ENCODE peak calls at places on chromosome X, in ten cellular contexts. One of them, this sample, is unnamed.

GRCh38 chrX:2767631-2768455 is 16.0 kb downstream of the XG start:
- DNase-seq in astrocyte of the spinal cord: no peak
- DNase-seq in HTR-8/SVneo: peak
- DNase-seq in activated CD4-positive, alpha-beta T cell treated with anti-CD3 and anti-CD28 coated beads, Interleukin-2, amount 50 U/mL, for 4 hours: no peak
- DNase-seq in mesothelial cell of epicardium: peak
- DNase-seq in cardiac fibroblast: peak
- DNase-seq in breast epithelium: no peak
- DNase-seq in activated CD8-positive, alpha-beta memory T cell treated with anti-CD3 and anti-CD28 coated beads for 48 hours: no peak
- DNase-seq in AG04450: peak
- DNase-seq in ecto neural progenitor cell: peak
- DNase-seq in this sample: peak

GRCh38 chrX:41823402-41823801 is 99.4 kb downstream of the GPR82 start:
- DNase-seq in breast epithelium: no peak
- DNase-seq in ecto neural progenitor cell: no peak
- DNase-seq in mesothelial cell of epicardium: no peak
- DNase-seq in AG04450: no peak
- DNase-seq in activated CD8-positive, alpha-beta memory T cell treated with anti-CD3 and anti-CD28 coated beads for 48 hours: no peak
- DNase-seq in astrocyte of the spinal cord: no peak
- DNase-seq in activated CD4-positive, alpha-beta T cell treated with anti-CD3 and anti-CD28 coated beads, Interleukin-2, amount 50 U/mL, for 4 hours: no peak
- DNase-seq in cardiac fibroblast: peak
- DNase-seq in HTR-8/SVneo: no peak
- DNase-seq in this sample: no peak

GRCh38 chrX:45129055-45129454 is 71.6 kb downstream of the DIPK2B start:
- DNase-seq in breast epithelium: no peak
- DNase-seq in HTR-8/SVneo: no peak
- DNase-seq in mesothelial cell of epicardium: no peak
- DNase-seq in ecto neural progenitor cell: no peak
- DNase-seq in cardiac fibroblast: no peak
- DNase-seq in AG04450: no peak
- DNase-seq in activated CD4-positive, alpha-beta T cell treated with anti-CD3 and anti-CD28 coated beads, Interleukin-2, amount 50 U/mL, for 4 hours: no peak
- DNase-seq in astrocyte of the spinal cord: no peak
- DNase-seq in activated CD8-positive, alpha-beta memory T cell treated with anti-CD3 and anti-CD28 coated beads for 48 hours: no peak
- DNase-seq in this sample: no peak

GRCh38 chrX:39484669-39485068 is 613.1 kb downstream of the BCOR start:
- DNase-seq in mesothelial cell of epicardium: no peak
- DNase-seq in activated CD4-positive, alpha-beta T cell treated with anti-CD3 and anti-CD28 coated beads, Interleukin-2, amount 50 U/mL, for 4 hours: no peak
- DNase-seq in AG04450: no peak
- DNase-seq in astrocyte of the spinal cord: peak
- DNase-seq in HTR-8/SVneo: no peak
- DNase-seq in ecto neural progenitor cell: no peak
- DNase-seq in activated CD8-positive, alpha-beta memory T cell treated with anti-CD3 and anti-CD28 coated beads for 48 hours: no peak
- DNase-seq in breast epithelium: no peak
- DNase-seq in cardiac fibroblast: no peak
- DNase-seq in this sample: no peak

GRCh38 chrX:129599499-129599898 is 55.3 kb downstream of the APLN start:
- DNase-seq in astrocyte of the spinal cord: no peak
- DNase-seq in cardiac fibroblast: no peak
- DNase-seq in AG04450: no peak
- DNase-seq in activated CD4-positive, alpha-beta T cell treated with anti-CD3 and anti-CD28 coated beads, Interleukin-2, amount 50 U/mL, for 4 hours: no peak
- DNase-seq in mesothelial cell of epicardium: no peak
- DNase-seq in activated CD8-positive, alpha-beta memory T cell treated with anti-CD3 and anti-CD28 coated beads for 48 hours: no peak
- DNase-seq in breast epithelium: no peak
- DNase-seq in HTR-8/SVneo: no peak
- DNase-seq in ecto neural progenitor cell: no peak
- DNase-seq in this sample: no peak

GRCh38 chrX:132433001-132433400 is 55.8 kb downstream of the MBNL3 start:
- DNase-seq in breast epithelium: no peak
- DNase-seq in HTR-8/SVneo: no peak
- DNase-seq in ecto neural progenitor cell: no peak
- DNase-seq in astrocyte of the spinal cord: no peak
- DNase-seq in mesothelial cell of epicardium: no peak
- DNase-seq in AG04450: no peak
- DNase-seq in activated CD4-positive, alpha-beta T cell treated with anti-CD3 and anti-CD28 coated beads, Interleukin-2, amount 50 U/mL, for 4 hours: no peak
- DNase-seq in activated CD8-positive, alpha-beta memory T cell treated with anti-CD3 and anti-CD28 coated beads for 48 hours: no peak
- DNase-seq in cardiac fibroblast: no peak
- DNase-seq in this sample: no peak

GRCh38 chrX:52277666-52278065 is 91.2 kb upstream of the XAGE2 start:
- DNase-seq in HTR-8/SVneo: no peak
- DNase-seq in mesothelial cell of epicardium: no peak
- DNase-seq in activated CD8-positive, alpha-beta memory T cell treated with anti-CD3 and anti-CD28 coated beads for 48 hours: no peak
- DNase-seq in AG04450: no peak
- DNase-seq in breast epithelium: no peak
- DNase-seq in ecto neural progenitor cell: no peak
- DNase-seq in activated CD4-positive, alpha-beta T cell treated with anti-CD3 and anti-CD28 coated beads, Interleukin-2, amount 50 U/mL, for 4 hours: no peak
- DNase-seq in cardiac fibroblast: no peak
- DNase-seq in astrocyte of the spinal cord: no peak
- DNase-seq in this sample: no peak

GRCh38 chrX:76148011-76148665 is 24.7 kb upstream of the PBDC1 start:
- DNase-seq in astrocyte of the spinal cord: peak
- DNase-seq in mesothelial cell of epicardium: no peak
- DNase-seq in ecto neural progenitor cell: no peak
- DNase-seq in HTR-8/SVneo: no peak
- DNase-seq in cardiac fibroblast: peak
- DNase-seq in activated CD4-positive, alpha-beta T cell treated with anti-CD3 and anti-CD28 coated beads, Interleukin-2, amount 50 U/mL, for 4 hours: no peak
- DNase-seq in activated CD8-positive, alpha-beta memory T cell treated with anti-CD3 and anti-CD28 coated beads for 48 hours: no peak
- DNase-seq in AG04450: no peak
- DNase-seq in breast epithelium: no peak
- DNase-seq in this sample: no peak

GRCh38 chrX:15769300-15769954 is 20.9 kb upstream of the ZRSR2 start:
- DNase-seq in breast epithelium: no peak
- DNase-seq in AG04450: no peak
- DNase-seq in activated CD4-positive, alpha-beta T cell treated with anti-CD3 and anti-CD28 coated beads, Interleukin-2, amount 50 U/mL, for 4 hours: no peak
- DNase-seq in HTR-8/SVneo: no peak
- DNase-seq in astrocyte of the spinal cord: no peak
- DNase-seq in ecto neural progenitor cell: no peak
- DNase-seq in activated CD8-positive, alpha-beta memory T cell treated with anti-CD3 and anti-CD28 coated beads for 48 hours: no peak
- DNase-seq in cardiac fibroblast: peak
- DNase-seq in mesothelial cell of epicardium: no peak
- DNase-seq in this sample: no peak

GRCh38 chrX:11040976-11041375 is 70.2 kb upstream of the HCCS start:
- DNase-seq in HTR-8/SVneo: no peak
- DNase-seq in breast epithelium: no peak
- DNase-seq in cardiac fibroblast: no peak
- DNase-seq in astrocyte of the spinal cord: no peak
- DNase-seq in activated CD8-positive, alpha-beta memory T cell treated with anti-CD3 and anti-CD28 coated beads for 48 hours: no peak
- DNase-seq in ecto neural progenitor cell: no peak
- DNase-seq in AG04450: no peak
- DNase-seq in activated CD4-positive, alpha-beta T cell treated with anti-CD3 and anti-CD28 coated beads, Interleukin-2, amount 50 U/mL, for 4 hours: no peak
- DNase-seq in mesothelial cell of epicardium: no peak
- DNase-seq in this sample: no peak

GRCh38 chrX:119605398-119605738 is 856 bp downstream of the NKRF start:
- DNase-seq in HTR-8/SVneo: no peak
- DNase-seq in ecto neural progenitor cell: peak
- DNase-seq in cardiac fibroblast: no peak
- DNase-seq in activated CD4-positive, alpha-beta T cell treated with anti-CD3 and anti-CD28 coated beads, Interleukin-2, amount 50 U/mL, for 4 hours: no peak
- DNase-seq in AG04450: no peak
- DNase-seq in astrocyte of the spinal cord: no peak
- DNase-seq in breast epithelium: no peak
- DNase-seq in activated CD8-positive, alpha-beta memory T cell treated with anti-CD3 and anti-CD28 coated beads for 48 hours: no peak
- DNase-seq in mesothelial cell of epicardium: no peak
- DNase-seq in this sample: no peak

GRCh38 chrX:131288738-131289511 is at the start of gene IGSF1:
- DNase-seq in astrocyte of the spinal cord: peak
- DNase-seq in HTR-8/SVneo: no peak
- DNase-seq in mesothelial cell of epicardium: peak
- DNase-seq in ecto neural progenitor cell: peak
- DNase-seq in AG04450: no peak
- DNase-seq in activated CD4-positive, alpha-beta T cell treated with anti-CD3 and anti-CD28 coated beads, Interleukin-2, amount 50 U/mL, for 4 hours: no peak
- DNase-seq in cardiac fibroblast: peak
- DNase-seq in activated CD8-positive, alpha-beta memory T cell treated with anti-CD3 and anti-CD28 coated beads for 48 hours: no peak
- DNase-seq in breast epithelium: no peak
- DNase-seq in this sample: no peak

GRCh38 chrX:50973199-50973598 is 62.7 kb downstream of the BMP15 start:
- DNase-seq in cardiac fibroblast: no peak
- DNase-seq in breast epithelium: no peak
- DNase-seq in AG04450: no peak
- DNase-seq in astrocyte of the spinal cord: no peak
- DNase-seq in HTR-8/SVneo: no peak
- DNase-seq in mesothelial cell of epicardium: no peak
- DNase-seq in activated CD4-positive, alpha-beta T cell treated with anti-CD3 and anti-CD28 coated beads, Interleukin-2, amount 50 U/mL, for 4 hours: no peak
- DNase-seq in activated CD8-positive, alpha-beta memory T cell treated with anti-CD3 and anti-CD28 coated beads for 48 hours: no peak
- DNase-seq in ecto neural progenitor cell: no peak
- DNase-seq in this sample: no peak

GRCh38 chrX:109889289-109890006 is 113.5 kb upstream of the TMEM164 start:
- DNase-seq in AG04450: no peak
- DNase-seq in mesothelial cell of epicardium: no peak
- DNase-seq in activated CD8-positive, alpha-beta memory T cell treated with anti-CD3 and anti-CD28 coated beads for 48 hours: no peak
- DNase-seq in ecto neural progenitor cell: no peak
- DNase-seq in HTR-8/SVneo: no peak
- DNase-seq in astrocyte of the spinal cord: peak
- DNase-seq in activated CD4-positive, alpha-beta T cell treated with anti-CD3 and anti-CD28 coated beads, Interleukin-2, amount 50 U/mL, for 4 hours: no peak
- DNase-seq in breast epithelium: no peak
- DNase-seq in cardiac fibroblast: peak
- DNase-seq in this sample: no peak

GRCh38 chrX:44462851-44463250 is 79.8 kb downstream of the FUNDC1 start:
- DNase-seq in cardiac fibroblast: peak
- DNase-seq in HTR-8/SVneo: peak
- DNase-seq in activated CD4-positive, alpha-beta T cell treated with anti-CD3 and anti-CD28 coated beads, Interleukin-2, amount 50 U/mL, for 4 hours: no peak
- DNase-seq in AG04450: no peak
- DNase-seq in mesothelial cell of epicardium: no peak
- DNase-seq in ecto neural progenitor cell: no peak
- DNase-seq in astrocyte of the spinal cord: peak
- DNase-seq in breast epithelium: no peak
- DNase-seq in activated CD8-positive, alpha-beta memory T cell treated with anti-CD3 and anti-CD28 coated beads for 48 hours: no peak
- DNase-seq in this sample: no peak

GRCh38 chrX:1778817-1779216 is 164.0 kb downstream of the ASMT start:
- DNase-seq in AG04450: no peak
- DNase-seq in HTR-8/SVneo: no peak
- DNase-seq in activated CD4-positive, alpha-beta T cell treated with anti-CD3 and anti-CD28 coated beads, Interleukin-2, amount 50 U/mL, for 4 hours: no peak
- DNase-seq in mesothelial cell of epicardium: no peak
- DNase-seq in activated CD8-positive, alpha-beta memory T cell treated with anti-CD3 and anti-CD28 coated beads for 48 hours: no peak
- DNase-seq in astrocyte of the spinal cord: no peak
- DNase-seq in cardiac fibroblast: no peak
- DNase-seq in ecto neural progenitor cell: no peak
- DNase-seq in breast epithelium: no peak
- DNase-seq in this sample: no peak

GRCh38 chrX:43949669-43950068 is 23.5 kb downstream of the NDP start:
- DNase-seq in AG04450: no peak
- DNase-seq in mesothelial cell of epicardium: peak
- DNase-seq in astrocyte of the spinal cord: no peak
- DNase-seq in activated CD8-positive, alpha-beta memory T cell treated with anti-CD3 and anti-CD28 coated beads for 48 hours: no peak
- DNase-seq in ecto neural progenitor cell: peak
- DNase-seq in breast epithelium: no peak
- DNase-seq in cardiac fibroblast: peak
- DNase-seq in HTR-8/SVneo: peak
- DNase-seq in activated CD4-positive, alpha-beta T cell treated with anti-CD3 and anti-CD28 coated beads, Interleukin-2, amount 50 U/mL, for 4 hours: peak
- DNase-seq in this sample: peak

GRCh38 chrX:4850312-4850711 is 1136.9 kb upstream of the PRKX start:
- DNase-seq in ecto neural progenitor cell: no peak
- DNase-seq in astrocyte of the spinal cord: no peak
- DNase-seq in mesothelial cell of epicardium: no peak
- DNase-seq in breast epithelium: no peak
- DNase-seq in activated CD8-positive, alpha-beta memory T cell treated with anti-CD3 and anti-CD28 coated beads for 48 hours: no peak
- DNase-seq in activated CD4-positive, alpha-beta T cell treated with anti-CD3 and anti-CD28 coated beads, Interleukin-2, amount 50 U/mL, for 4 hours: no peak
- DNase-seq in AG04450: no peak
- DNase-seq in HTR-8/SVneo: no peak
- DNase-seq in cardiac fibroblast: no peak
- DNase-seq in this sample: no peak

GRCh38 chrX:53305996-53306937 is 24.9 kb upstream of the IQSEC2 start:
- DNase-seq in mesothelial cell of epicardium: no peak
- DNase-seq in activated CD4-positive, alpha-beta T cell treated with anti-CD3 and anti-CD28 coated beads, Interleukin-2, amount 50 U/mL, for 4 hours: no peak
- DNase-seq in breast epithelium: no peak
- DNase-seq in ecto neural progenitor cell: no peak
- DNase-seq in AG04450: no peak
- DNase-seq in HTR-8/SVneo: no peak
- DNase-seq in cardiac fibroblast: no peak
- DNase-seq in astrocyte of the spinal cord: no peak
- DNase-seq in activated CD8-positive, alpha-beta memory T cell treated with anti-CD3 and anti-CD28 coated beads for 48 hours: no peak
- DNase-seq in this sample: no peak

GRCh38 chrX:82208976-82209375 is 1007.1 kb downstream of the SH3BGRL start:
- DNase-seq in activated CD8-positive, alpha-beta memory T cell treated with anti-CD3 and anti-CD28 coated beads for 48 hours: no peak
- DNase-seq in ecto neural progenitor cell: no peak
- DNase-seq in HTR-8/SVneo: no peak
- DNase-seq in AG04450: no peak
- DNase-seq in activated CD4-positive, alpha-beta T cell treated with anti-CD3 and anti-CD28 coated beads, Interleukin-2, amount 50 U/mL, for 4 hours: no peak
- DNase-seq in breast epithelium: no peak
- DNase-seq in astrocyte of the spinal cord: no peak
- DNase-seq in mesothelial cell of epicardium: no peak
- DNase-seq in cardiac fibroblast: no peak
- DNase-seq in this sample: no peak